ENCODE peak calls at places on chromosomes 16 and 17, in five cellular contexts. W, Y, F, K and R are unnamed samples.

GRCh38 chr16:77169650-77170236 is 21.2 kb upstream of the MON1B start:
- DNase-seq in K (peak), Y (no peak), W (no peak), F (peak), R (peak)

GRCh38 chr17:80029235-80029974 is 6.3 kb downstream of the TBC1D16 start:
- DNase-seq in K (no peak), F (peak), Y (peak), W (peak), R (peak)

GRCh38 chr17:55275894-55276804 is 11.4 kb downstream of the HLF start:
- DNase-seq in W (peak), K (no peak), Y (no peak), F (no peak), R (peak)

GRCh38 chr17:46071796-46072195 is 72.7 kb downstream of the STH start:
- DNase-seq in Y (no peak), K (no peak), W (no peak), F (no peak), R (no peak)

GRCh38 chr17:79036609-79037008 is 12.6 kb downstream of the C1QTNF1 start:
- DNase-seq in W (no peak), K (no peak), F (peak), Y (peak), R (no peak)

GRCh38 chr17:21353326-21354010 is 22.7 kb upstream of the KCNJ12 start:
- DNase-seq in W (no peak), Y (no peak), F (no peak), K (no peak), R (no peak)

GRCh38 chr16:54645328-54645727 is 285.3 kb upstream of the IRX5 start:
- DNase-seq in Y (no peak), W (no peak), K (no peak), F (no peak), R (peak)

GRCh38 chr17:58328195-58329034 is at the start of gene TSPOAP1:
- DNase-seq in W (no peak), Y (no peak), F (no peak), K (no peak), R (no peak)

GRCh38 chr16:17070882-17071592 is 399.7 kb downstream of the XYLT1 start:
- DNase-seq in W (no peak), F (no peak), K (no peak), Y (peak), R (peak)
- H3K4me3 ChIP-seq in W (no peak), F (no peak), K (no peak), Y (no peak), R (no peak)

GRCh38 chr16:10920726-10921427 is 21.4 kb downstream of the DEXI start:
- DNase-seq in W (no peak), K (no peak), Y (no peak), F (no peak), R (peak)
- H3K27ac ChIP-seq in W (no peak), K (no peak), Y (no peak), F (no peak), R (peak)

DNA sequence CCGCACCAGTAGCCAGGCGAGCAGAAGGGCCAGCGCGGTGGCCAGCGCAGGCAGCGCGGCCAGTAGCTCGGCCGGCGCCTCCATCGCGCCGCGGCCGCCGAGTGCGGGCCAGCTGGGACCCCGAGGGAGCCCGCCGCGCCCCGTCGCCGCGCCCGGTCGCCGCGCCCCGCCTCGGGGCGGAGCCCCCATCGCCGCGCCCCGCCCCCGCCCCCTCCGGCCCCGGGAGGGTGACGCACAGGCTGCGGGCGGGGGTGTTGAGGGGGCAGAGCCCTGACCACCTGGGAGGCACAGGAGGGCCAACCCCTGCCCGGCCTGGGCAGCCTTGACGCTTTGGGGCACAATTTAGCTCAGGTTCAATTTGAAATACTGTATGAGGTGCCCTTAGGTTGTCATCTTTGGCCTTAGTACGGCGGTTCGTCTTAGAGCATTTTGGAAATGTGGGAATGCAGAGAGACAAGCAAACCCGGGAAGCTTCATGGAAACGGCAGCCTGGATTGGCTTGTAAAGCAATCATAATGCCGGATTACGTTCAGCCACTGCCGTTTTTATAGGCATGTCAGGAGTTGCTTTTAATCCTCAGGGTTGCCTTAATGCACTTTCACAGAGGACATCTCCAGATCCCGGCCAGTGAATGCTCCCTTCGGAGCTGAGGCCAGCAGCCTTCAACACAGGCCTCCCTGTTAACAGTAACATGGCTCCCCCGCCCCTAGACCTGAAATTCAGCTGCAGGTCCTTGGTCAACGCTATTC is at the start of gene MXRA7:
- DNase-seq in Y (peak), F (peak), W (peak), K (no peak), R (peak)
- TF ChIP-seq POLR2A in Y (no peak), F (peak), W (no peak), K (peak), R (peak)

GRCh38 chr17:29710891-29711418 is 88.2 kb upstream of the CORO6 start:
- DNase-seq in Y (no peak), K (no peak), W (no peak), F (peak), R (no peak)

GRCh38 chr17:29709861-29710849 is 87.4 kb upstream of the CORO6 start:
- DNase-seq in Y (no peak), K (no peak), F (peak), W (no peak), R (peak)

GRCh38 chr17:29712677-29713076 is 90.0 kb upstream of the CORO6 start:
- DNase-seq in W (no peak), F (no peak), K (no peak), Y (no peak), R (peak)

GRCh38 chr17:29713626-29714025 is 90.9 kb upstream of the CORO6 start:
- DNase-seq in K (no peak), Y (no peak), F (no peak), W (no peak), R (no peak)

GRCh38 chr17:29711588-29712385 is 89.1 kb upstream of the CORO6 start:
- DNase-seq in F (no peak), K (no peak), W (no peak), Y (no peak), R (no peak)
- H3K4me3 ChIP-seq in F (no peak), K (no peak), W (no peak), Y (no peak), R (no peak)

GRCh38 chr16:22232277-22233049 is 26.4 kb downstream of the EEF2K start:
- DNase-seq in F (peak), W (peak), Y (no peak), K (peak), R (peak)
- H3K27ac ChIP-seq in F (no peak), W (peak), Y (no peak), K (peak), R (no peak)

GRCh38 chr17:17826340-17826708 is 10.5 kb downstream of the SREBF1 start:
- DNase-seq in Y (no peak), K (no peak), F (no peak), W (no peak), R (no peak)

GRCh38 chr17:17824119-17824779 is 12.5 kb downstream of the SREBF1 start:
- DNase-seq in W (no peak), K (no peak), F (no peak), Y (no peak), R (no peak)

GRCh38 chr17:17824780-17825614 is 11.8 kb downstream of the SREBF1 start:
- DNase-seq in W (no peak), Y (no peak), K (no peak), F (no peak), R (peak)

GRCh38 chr17:17822189-17822978 is 14.4 kb downstream of the SREBF1 start:
- DNase-seq in Y (peak), W (peak), K (no peak), F (peak), R (peak)

GRCh38 chr17:17823433-17824118 is 13.2 kb downstream of the SREBF1 start:
- DNase-seq in K (peak), W (peak), F (peak), Y (peak), R (peak)
- TF ChIP-seq POLR2A in K (no peak), W (no peak), F (no peak), Y (no peak), R (no peak)

GRCh38 chr17:6243186-6243585 is 173.0 kb downstream of the WSCD1 start:
- DNase-seq in W (no peak), K (no peak), Y (no peak), F (no peak), R (no peak)

GRCh38 chr17:6245301-6245810 is 175.2 kb downstream of the WSCD1 start:
- DNase-seq in Y (no peak), F (no peak), W (no peak), K (no peak), R (no peak)

GRCh38 chr17:6244253-6244652 is 174.1 kb downstream of the WSCD1 start:
- DNase-seq in W (no peak), K (no peak), F (no peak), Y (no peak), R (no peak)

GRCh38 chr17:6241996-6242395 is 171.8 kb downstream of the WSCD1 start:
- DNase-seq in F (no peak), W (no peak), K (no peak), Y (no peak), R (no peak)

GRCh38 chr17:6244796-6245195 is 174.6 kb downstream of the WSCD1 start:
- DNase-seq in W (no peak), Y (no peak), K (no peak), F (no peak), R (no peak)
- H3K4me3 ChIP-seq in W (no peak), Y (no peak), K (no peak), F (no peak), R (no peak)

DNA sequence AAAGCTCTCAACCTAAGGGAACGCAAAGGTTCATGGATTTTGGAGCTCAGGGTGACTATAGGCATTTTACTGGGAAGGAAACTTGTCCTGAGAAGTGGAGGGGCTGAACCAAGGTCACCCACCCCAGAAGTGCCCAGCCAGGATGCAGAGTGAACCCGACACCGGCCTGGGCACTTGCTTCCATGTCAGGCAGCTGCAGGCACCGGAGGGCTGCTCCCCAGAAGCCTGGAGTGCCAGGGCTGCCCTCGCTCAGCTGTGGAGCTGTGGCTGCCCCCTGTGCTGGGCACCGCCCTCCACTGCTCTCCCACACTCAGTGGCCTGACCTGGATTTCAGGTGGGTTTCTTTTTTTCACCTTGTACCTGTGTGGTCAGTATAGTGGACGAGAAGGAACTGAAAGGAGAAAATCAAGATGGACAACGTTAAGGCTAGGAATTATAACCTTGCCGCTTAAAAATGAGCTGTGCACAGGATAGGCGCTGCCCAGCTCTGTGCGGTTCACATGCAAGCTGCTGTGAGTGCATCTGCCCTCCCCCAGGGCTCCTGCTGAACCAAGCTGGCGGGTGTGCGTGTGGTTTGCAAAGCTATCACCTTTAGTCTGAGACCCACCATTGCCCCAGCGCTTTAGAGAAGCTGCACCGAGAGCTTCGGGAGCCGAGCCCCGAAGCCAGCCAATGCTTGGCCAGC is 2.2 kb downstream of the MAPK8IP3 start:
- DNase-seq in K (no peak), W (no peak), Y (no peak), F (no peak), R (no peak)
- H3K27ac ChIP-seq in K (no peak), W (peak), Y (no peak), F (no peak), R (no peak)

DNA sequence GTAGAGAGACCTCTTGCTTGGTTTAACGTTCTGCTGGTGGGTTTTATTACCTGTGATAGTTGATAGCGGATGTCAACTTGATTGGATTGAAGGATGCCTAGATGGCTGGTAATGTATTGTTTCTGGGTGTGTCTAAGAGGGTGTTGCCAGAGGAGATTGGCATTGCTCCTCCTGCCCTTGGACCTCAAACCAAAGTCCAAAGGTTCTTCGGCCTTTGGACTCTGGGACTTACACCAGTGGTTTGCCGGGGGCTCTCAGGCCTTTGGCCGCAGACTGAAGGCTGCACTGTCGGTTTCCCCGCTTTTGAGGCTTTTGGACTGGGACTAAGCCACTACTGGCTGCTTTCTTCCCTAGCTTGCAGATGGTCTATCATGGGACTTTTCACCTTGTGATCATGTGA is 17.5 kb upstream of the TNRC6C start:
- DNase-seq in K (no peak), Y (no peak), W (no peak), F (no peak), R (no peak)
- TF ChIP-seq POLR2A in K (no peak), Y (no peak), W (no peak), F (no peak), R (no peak)